ENCODE peak calls at places on chromosomes 5 and 9, in four cellular contexts. Z is activated effector memory CD4-positive, alpha-beta T cell treated with Interleukin-2 at 50 U/mL for 16 hours; L is AG08395; I is astrocyte. C is an unnamed sample.
A peak's percentile ranks its signal among the peaks of the same experiment; 100 is the strongest.

GRCh38 chr9:94002316-94003140 is 47.4 kb upstream of the BARX1 start:
- DNase-seq in Z (no peak), L (peak; percentile 21), I (peak; percentile 8), C (peak; percentile 51)

GRCh38 chr5:137300411-137301240 is 198.5 kb downstream of the SPOCK1 start:
- DNase-seq in Z (no peak), L (peak; percentile 77), I (peak; percentile 81), C (peak; percentile 62)

GRCh38 chr5:56211298-56211865 is 21.7 kb downstream of the ANKRD55 start:
- DNase-seq in Z (no peak), L (peak; percentile 90), I (peak; percentile 86), C (peak; percentile 83)

GRCh38 chr9:4600363-4600762 is 61.7 kb upstream of the PLPP6 start:
- DNase-seq in Z (no peak), L (no peak), I (no peak), C (no peak)

GRCh38 chr5:159826351-159827222 is 89.7 kb upstream of the ADRA1B start:
- DNase-seq in Z (no peak), L (peak; percentile 56), I (peak; percentile 90), C (peak; percentile 85)

GRCh38 chr5:98905857-98906688 is 22.7 kb downstream of the CHD1 start:
- DNase-seq in Z (no peak), L (peak; percentile 26), I (peak; percentile 16), C (peak; percentile 7)

GRCh38 chr9:112925058-112925641 is 34.5 kb upstream of the SLC46A2 start:
- DNase-seq in Z (no peak), L (peak; percentile 43), I (peak; percentile 1), C (peak; percentile 49)

GRCh38 chr5:168529361-168530234 is 493 bp downstream of the FBLL1 start:
- DNase-seq in Z (no peak), L (no peak), I (no peak), C (peak; percentile 6)

GRCh38 chr5:65059681-65060598 is 291.2 kb downstream of the CWC27 start:
- DNase-seq in Z (no peak), L (no peak), I (peak; percentile 60), C (no peak)

GRCh38 chr5:93162201-93162654 is 418.8 kb downstream of the NR2F1-AS1 start:
- DNase-seq in Z (no peak), L (no peak), I (peak; percentile 73), C (peak; percentile 79)

GRCh38 chr9:19946446-19947109 is 157.7 kb upstream of the SLC24A2 start:
- DNase-seq in Z (no peak), L (no peak), I (peak; percentile 18), C (no peak)

GRCh38 chr9:2725126-2725525 is 7.8 kb downstream of the KCNV2 start:
- DNase-seq in Z (no peak), L (no peak), I (no peak), C (no peak)

GRCh38 chr5:124371121-124371706 is 375.2 kb downstream of the ZNF608 start:
- DNase-seq in Z (no peak), L (peak; percentile 41), I (no peak), C (no peak)

GRCh38 chr5:1803192-1803591 is 2.0 kb downstream of the NDUFS6 start:
- DNase-seq in Z (no peak), L (no peak), I (no peak), C (no peak)

GRCh38 chr5:68331202-68332108 is 115.9 kb downstream of the PIK3R1 start:
- DNase-seq in Z (no peak), L (no peak), I (peak; percentile 73), C (no peak)

GRCh38 chr5:16777432-16777831 is 158.7 kb downstream of the MYO10 start:
- DNase-seq in Z (no peak), L (no peak), I (no peak), C (no peak)

GRCh38 chr9:133470427-133470924 is 8.4 kb downstream of the SLC2A6 start:
- DNase-seq in Z (no peak), L (no peak), I (no peak), C (no peak)

GRCh38 chr5:139689631-139690384 is 41.7 kb downstream of the CXXC5 start:
- DNase-seq in Z (no peak), L (no peak), I (no peak), C (peak; percentile 69)

GRCh38 chr5:32692066-32692746 is 18.9 kb upstream of the NPR3 start:
- DNase-seq in Z (no peak), L (peak; percentile 53), I (peak; percentile 88), C (no peak)

GRCh38 chr5:137195483-137195882 is 303.6 kb downstream of the SPOCK1 start:
- DNase-seq in Z (no peak), L (no peak), I (no peak), C (peak; percentile 44)

GRCh38 chr5:17805426-17805825 is 171.2 kb downstream of the TAF11L14 start:
- DNase-seq in Z (no peak), L (no peak), I (no peak), C (no peak)

GRCh38 chr5:169682026-169682425 is 45.0 kb downstream of the DOCK2 start:
- DNase-seq in Z (no peak), L (no peak), I (no peak), C (no peak)

GRCh38 chr9:82436480-82436879 is 447.9 kb downstream of the SPATA31D1 start:
- DNase-seq in Z (no peak), L (no peak), I (peak; percentile 20), C (no peak)

GRCh38 chr5:54363669-54364068 is 53.3 kb upstream of the ARL15 start:
- DNase-seq in Z (no peak), L (peak; percentile 49), I (peak; percentile 44), C (peak; percentile 45)

GRCh38 chr9:38393128-38393809 is 767 bp downstream of the ALDH1B1 start:
- DNase-seq in Z (no peak), L (no peak), I (no peak), C (no peak)

GRCh38 chr9:33750839-33751339 is 44.5 kb upstream of the PRSS3 start:
- DNase-seq in Z (no peak), L (no peak), I (no peak), C (peak; percentile 23)

GRCh38 chr9:133670466-133670865 is 34.3 kb downstream of the DBH start:
- DNase-seq in Z (no peak), L (no peak), I (no peak), C (no peak)

GRCh38 chr9:108478871-108479332 is 376.9 kb downstream of the ACTL7B start:
- DNase-seq in Z (no peak), L (peak; percentile 66), I (peak; percentile 88), C (peak; percentile 75)

GRCh38 chr5:178113141-178113787 is at the start of gene N4BP3:
- DNase-seq in Z (peak; percentile 77), L (peak; percentile 55), I (peak; percentile 22), C (peak; percentile 90)

GRCh38 chr9:28409919-28410318 is 836.6 kb upstream of the C9orf72 start:
- DNase-seq in Z (no peak), L (no peak), I (no peak), C (no peak)

GRCh38 chr5:104512063-104512798 is 949.6 kb upstream of the NUDT12 start:
- DNase-seq in Z (no peak), L (no peak), I (peak; percentile 35), C (no peak)

GRCh38 chr5:141997358-141998006 is 15.3 kb downstream of the GNPDA1 start:
- DNase-seq in Z (no peak), L (no peak), I (no peak), C (no peak)

GRCh38 chr9:137664676-137665075 is 45.9 kb downstream of the EHMT1 start:
- DNase-seq in Z (no peak), L (no peak), I (no peak), C (no peak)

GRCh38 chr9:134193912-134194535 is 29.7 kb upstream of the RNU6ATAC start:
- DNase-seq in Z (no peak), L (no peak), I (no peak), C (no peak)

GRCh38 chr5:177124486-177124991 is 9.0 kb upstream of the NSD1 start:
- DNase-seq in Z (no peak), L (no peak), I (no peak), C (no peak)

C was measured in Daoy.